ENCODE peak calls at places on chromosome 15, in five cellular contexts. D is GDM1; T is activated naive CD8-positive, alpha-beta T cell treated with anti-CD3 and anti-CD28 coated beads, Interleukin-2, amount 50 U/mL, for 24 hours; O is T-helper 17 cell; K is GM23248. L is an unnamed sample.

GRCh38 chr15:32893412-32893811 is 175.6 kb downstream of the GREM1 start:
- DNase-seq in O (no peak), K (peak; percentile 45), T (no peak), D (no peak), L (no peak)

GRCh38 chr15:78167227-78167888 is 18.2 kb downstream of the IDH3A start:
- DNase-seq in O (no peak), T (no peak), K (no peak), D (no peak), L (no peak)

GRCh38 chr15:42490743-42491539 is at the start of gene ZNF106:
- DNase-seq in D (peak; percentile 81), T (peak; percentile 89), O (peak; percentile 82), K (peak; percentile 94), L (peak; percentile 73)

GRCh38 chr15:92438471-92438870 is 44.8 kb downstream of the ST8SIA2 start:
- DNase-seq in T (no peak), O (no peak), K (no peak), D (no peak), L (no peak)

GRCh38 chr15:52785672-52786406 is 4.3 kb downstream of the ONECUT1 start:
- DNase-seq in T (no peak), K (no peak), O (no peak), D (no peak), L (no peak)

GRCh38 chr15:77533986-77534385 is 98.7 kb downstream of the LINGO1 start:
- DNase-seq in K (no peak), T (no peak), O (no peak), D (no peak), L (no peak)

GRCh38 chr15:84938726-84939125 is 42.9 kb upstream of the PDE8A start:
- DNase-seq in K (no peak), T (no peak), D (no peak), O (no peak), L (no peak)

GRCh38 chr15:42155546-42156265 is 730 bp downstream of the PLA2G4F start:
- DNase-seq in T (no peak), D (no peak), O (no peak), K (no peak), L (no peak)

GRCh38 chr15:32029409-32029861 is 880 bp upstream of the CHRNA7 start:
- DNase-seq in D (no peak), K (peak; percentile 4), T (no peak), O (no peak), L (peak; percentile 70)

GRCh38 chr15:72532991-72533601 is 59.0 kb downstream of the ARIH1 start:
- DNase-seq in K (no peak), D (peak; percentile 7), O (no peak), T (peak; percentile 17), L (no peak)

GRCh38 chr15:92599394-92599970 is 56.1 kb downstream of the FAM174B start:
- DNase-seq in T (no peak), O (no peak), D (no peak), K (peak; percentile 48), L (no peak)

GRCh38 chr15:58146734-58147133 is 8.6 kb downstream of the AQP9 start:
- DNase-seq in D (no peak), T (no peak), K (peak; percentile 36), O (no peak), L (no peak)

GRCh38 chr15:73802336-73803105 is 49.4 kb upstream of the INSYN1 start:
- DNase-seq in T (no peak), K (no peak), D (no peak), O (no peak), L (no peak)

GRCh38 chr15:77807115-77807514 is 174.4 kb upstream of the LINGO1 start:
- DNase-seq in O (no peak), T (no peak), K (no peak), D (no peak), L (no peak)

GRCh38 chr15:75425966-75426500 is 25.5 kb downstream of the SIN3A start:
- DNase-seq in D (no peak), T (no peak), O (no peak), K (no peak), L (no peak)

GRCh38 chr15:48367483-48367882 is 36.3 kb downstream of the DUT start:
- DNase-seq in D (no peak), T (no peak), O (no peak), K (peak; percentile 55), L (no peak)

GRCh38 chr15:73374599-73374998 is 5.8 kb upstream of the HCN4 start:
- DNase-seq in T (no peak), D (no peak), K (no peak), O (no peak), L (no peak)

GRCh38 chr15:49521802-49522201 is 98.8 kb downstream of the FGF7 start:
- DNase-seq in T (no peak), O (no peak), D (no peak), K (no peak), L (no peak)

GRCh38 chr15:73127302-73127936 is 75.2 kb downstream of the NEO1 start:
- DNase-seq in T (no peak), K (peak; percentile 56), O (no peak), D (no peak), L (no peak)

GRCh38 chr15:39628821-39629220 is 47.9 kb downstream of the THBS1 start:
- DNase-seq in K (no peak), T (no peak), D (no peak), O (no peak), L (no peak)

GRCh38 chr15:61084502-61084901 is 144.6 kb downstream of the RORA start:
- DNase-seq in T (no peak), K (no peak), O (no peak), D (no peak), L (no peak)

GRCh38 chr15:68129072-68129471 is 75.0 kb downstream of the PIAS1 start:
- DNase-seq in K (no peak), O (no peak), T (no peak), D (no peak), L (no peak)

GRCh38 chr15:34855893-34856292 is 60.5 kb upstream of the ACTC1 start:
- DNase-seq in O (no peak), D (no peak), K (peak; percentile 85), T (no peak), L (no peak)

GRCh38 chr15:39851505-39852082 is 68.5 kb downstream of the GPR176 start:
- DNase-seq in K (peak; percentile 41), T (no peak), O (no peak), D (no peak), L (no peak)

GRCh38 chr15:70559223-70559823 is 204.0 kb downstream of the UACA start:
- DNase-seq in K (peak; percentile 51), O (peak; percentile 21), D (peak; percentile 83), T (peak; percentile 56), L (no peak)

GRCh38 chr15:70086636-70087035 is 11.1 kb downstream of the TLE3 start:
- DNase-seq in D (peak; percentile 25), O (no peak), T (no peak), K (no peak), L (no peak)

GRCh38 chr15:99106417-99107220 is 1.7 kb downstream of the SYNM start:
- DNase-seq in K (no peak), D (no peak), T (no peak), O (no peak), L (no peak)

GRCh38 chr15:57060799-57061198 is 142.4 kb downstream of the TCF12 start:
- DNase-seq in O (no peak), D (no peak), T (no peak), K (peak; percentile 91), L (no peak)

GRCh38 chr15:71951134-71951533 is 140.8 kb downstream of the NR2E3 start:
- DNase-seq in K (peak; percentile 4), D (no peak), T (no peak), O (no peak), L (no peak)

GRCh38 chr15:69857246-69857645 is 240.5 kb downstream of the TLE3 start:
- DNase-seq in D (no peak), K (no peak), T (no peak), O (no peak), L (no peak)

GRCh38 chr15:38389924-38390542 is 63.9 kb upstream of the FAM98B start:
- DNase-seq in O (peak; percentile 16), T (peak; percentile 70), D (peak; percentile 2), K (peak; percentile 55), L (peak; percentile 13)

GRCh38 chr15:54519577-54519976 is 541.3 kb downstream of the UNC13C start:
- DNase-seq in O (no peak), T (no peak), D (peak; percentile 26), K (no peak), L (no peak)

GRCh38 chr15:47586653-47587224 is 130.6 kb upstream of the SEMA6D start:
- DNase-seq in T (no peak), K (no peak), O (no peak), D (no peak), L (no peak)

GRCh38 chr15:40618023-40618422 is 24.0 kb downstream of the KNL1 start:
- DNase-seq in O (no peak), D (no peak), K (no peak), T (no peak), L (no peak)

GRCh38 chr15:76196286-76196948 is 114.9 kb downstream of the ETFA start:
- DNase-seq in T (peak; percentile 12), D (peak; percentile 32), K (peak; percentile 93), O (no peak), L (no peak)

GRCh38 chr15:98126326-98127090 is 166.0 kb downstream of the ARRDC4 start:
- DNase-seq in K (peak; percentile 48), T (no peak), D (no peak), O (no peak), L (no peak)

GRCh38 chr15:39624806-39625205 is 43.9 kb downstream of the THBS1 start:
- DNase-seq in D (peak; percentile 46), K (peak; percentile 94), T (peak; percentile 61), O (peak; percentile 44), L (no peak)